ENCODE peak calls at places on chromosomes 7 and 10, in five cellular contexts. F, K, Z, H and V are unnamed samples.

GRCh38 chr10:101310528-101311439 is 43.2 kb upstream of the BTRC start:
- DNase-seq in Z (peak; percentile 80), H (no peak), F (no peak), K (no peak), V (peak; percentile 49)

GRCh38 chr7:102908676-102909075 is 4.1 kb upstream of the LRRC17 start:
- DNase-seq in H (no peak), Z (no peak), F (no peak), K (no peak), V (no peak)

GRCh38 chr7:150421831-150422230 is 28.6 kb upstream of the GIMAP8 start:
- DNase-seq in K (no peak), H (no peak), Z (no peak), F (no peak), V (no peak)

GRCh38 chr7:27188666-27189559 is 3.9 kb upstream of the HOXA11 start:
- DNase-seq in K (no peak), H (no peak), F (no peak), Z (no peak), V (no peak)

GRCh38 chr7:98671733-98672331 is 54.7 kb downstream of the NPTX2 start:
- DNase-seq in K (no peak), F (no peak), H (no peak), Z (no peak), V (no peak)

GRCh38 chr10:75611081-75611971 is 179.9 kb downstream of the LRMDA start:
- DNase-seq in F (peak; percentile 36), Z (no peak), H (no peak), K (peak; percentile 47), V (no peak)

GRCh38 chr7:83852136-83852535 is 203.2 kb upstream of the SEMA3E start:
- DNase-seq in H (no peak), F (no peak), K (no peak), Z (no peak), V (no peak)

GRCh38 chr7:30062587-30062986 is 34.4 kb downstream of the PLEKHA8 start:
- DNase-seq in K (no peak), Z (peak; percentile 66), F (peak; percentile 44), H (peak; percentile 13), V (peak; percentile 67)

GRCh38 chr10:132111871-132112341 is 46.2 kb downstream of the JAKMIP3 start:
- DNase-seq in K (no peak), F (no peak), H (no peak), Z (no peak), V (no peak)

GRCh38 chr7:534959-535358 is 15.3 kb upstream of the PDGFA start:
- DNase-seq in K (no peak), Z (no peak), F (no peak), H (no peak), V (no peak)

GRCh38 chr7:129612112-129613015 is 844 bp downstream of the NRF1 start:
- DNase-seq in K (no peak), Z (peak; percentile 66), F (no peak), H (no peak), V (no peak)

GRCh38 chr7:100867040-100867795 is at the start of gene TRIP6:
- DNase-seq in F (no peak), H (peak; percentile 68), Z (peak; percentile 59), K (no peak), V (peak; percentile 70)

GRCh38 chr7:100865372-100865911 is 1.7 kb upstream of the TRIP6 start:
- DNase-seq in Z (peak; percentile 39), K (no peak), H (peak; percentile 68), F (no peak), V (no peak)

GRCh38 chr7:100866721-100867039 is 507 bp upstream of the TRIP6 start:
- DNase-seq in H (no peak), F (no peak), Z (peak; percentile 38), K (no peak), V (no peak)

GRCh38 chr7:100864263-100864845 is 2.8 kb upstream of the TRIP6 start:
- DNase-seq in F (no peak), Z (no peak), K (no peak), H (no peak), V (no peak)

DNA sequence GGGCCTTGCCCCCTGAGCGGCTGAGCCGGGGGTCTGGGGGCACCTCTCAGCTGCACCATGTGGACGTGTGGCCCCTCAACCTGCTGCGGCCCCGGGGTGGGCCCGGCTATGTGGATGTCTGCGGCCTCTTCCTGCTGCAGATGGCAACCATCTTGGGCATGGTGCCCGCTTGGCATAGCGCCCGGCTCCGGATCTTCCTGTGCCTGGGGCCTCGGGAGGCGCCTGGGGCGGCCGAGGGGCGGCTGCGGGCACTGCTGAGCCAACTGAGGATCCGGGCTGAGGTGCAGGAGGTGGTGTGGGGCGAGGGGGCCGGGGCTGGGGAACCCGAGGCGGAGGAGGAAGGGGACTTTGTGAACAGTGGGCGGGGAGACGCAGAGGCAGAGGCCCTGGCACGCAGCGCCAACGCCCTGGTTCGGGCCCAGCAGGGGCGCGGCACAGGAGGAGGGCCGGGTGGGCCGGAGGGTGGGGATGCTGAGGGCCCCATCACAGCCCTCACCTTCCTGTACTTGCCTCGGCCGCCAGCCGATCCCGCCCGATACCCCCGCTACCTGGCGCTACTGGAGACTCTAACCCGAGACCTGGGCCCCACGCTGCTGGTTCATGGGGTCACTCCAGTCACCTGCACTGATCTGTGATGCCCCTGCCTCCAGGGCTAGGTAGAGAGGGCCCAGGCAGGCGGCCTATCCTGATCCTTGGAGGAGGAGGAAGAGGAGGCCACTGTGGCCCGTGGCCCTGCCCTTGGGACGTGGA is 1.0 kb upstream of the TRIP6 start:
- DNase-seq in Z (peak; percentile 63), K (no peak), F (no peak), H (peak; percentile 55), V (no peak)
- TF ChIP-seq JUND in Z (no peak), K (no peak), F (no peak), H (no peak), V (no peak)

DNA sequence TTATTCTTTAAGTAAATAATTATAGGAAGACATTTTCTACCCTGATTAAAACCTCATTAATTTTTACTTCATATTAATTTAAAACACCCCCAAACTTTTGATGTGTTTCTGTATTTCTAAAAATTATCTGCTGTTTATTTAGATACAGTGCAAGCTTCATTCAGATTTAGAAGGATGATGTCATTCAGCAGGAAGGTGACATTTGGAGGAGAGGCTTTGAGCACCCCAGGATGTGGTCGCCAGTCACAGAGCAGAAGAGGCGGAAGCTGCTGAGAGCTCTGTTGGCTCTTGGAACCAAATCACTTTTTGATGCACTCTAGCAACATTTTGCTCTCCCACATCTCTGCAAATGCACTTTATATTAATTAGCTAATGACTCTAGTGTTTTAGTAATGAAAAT is 233.9 kb upstream of the CACNA2D1 start:
- DNase-seq in F (no peak), H (no peak), Z (no peak), K (no peak), V (no peak)
- TF ChIP-seq JUND in F (no peak), H (no peak), Z (no peak), K (no peak), V (no peak)

DNA sequence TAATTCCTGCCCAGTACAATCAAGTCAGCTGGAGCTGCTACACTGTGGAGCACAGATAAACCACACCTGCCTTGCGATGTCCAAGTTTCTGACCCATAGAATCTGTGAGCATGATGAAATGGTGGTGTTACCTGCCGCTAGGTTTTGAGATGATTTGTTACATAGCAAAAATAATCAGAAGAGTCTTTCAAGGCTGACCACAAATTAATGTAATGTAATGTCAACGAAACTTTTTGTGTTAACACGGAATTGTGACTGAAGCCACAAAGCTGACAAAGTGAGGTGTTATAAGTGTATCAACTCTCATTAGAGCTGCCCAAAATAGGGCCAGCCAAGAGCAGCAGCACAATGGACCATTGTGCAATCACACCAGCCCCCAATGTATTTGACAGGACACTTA is 75.7 kb downstream of the AHR start:
- DNase-seq in K (no peak), F (no peak), Z (no peak), H (no peak), V (no peak)
- TF ChIP-seq JUND in K (no peak), F (no peak), Z (no peak), H (no peak), V (no peak)

GRCh38 chr10:6678211-6678803 is 98.2 kb upstream of the PRKCQ start:
- DNase-seq in K (no peak), F (peak; percentile 22), H (peak; percentile 47), Z (peak; percentile 48), V (peak; percentile 62)
- TF ChIP-seq JUND in K (no peak), F (no peak), H (no peak), Z (no peak), V (no peak)

DNA sequence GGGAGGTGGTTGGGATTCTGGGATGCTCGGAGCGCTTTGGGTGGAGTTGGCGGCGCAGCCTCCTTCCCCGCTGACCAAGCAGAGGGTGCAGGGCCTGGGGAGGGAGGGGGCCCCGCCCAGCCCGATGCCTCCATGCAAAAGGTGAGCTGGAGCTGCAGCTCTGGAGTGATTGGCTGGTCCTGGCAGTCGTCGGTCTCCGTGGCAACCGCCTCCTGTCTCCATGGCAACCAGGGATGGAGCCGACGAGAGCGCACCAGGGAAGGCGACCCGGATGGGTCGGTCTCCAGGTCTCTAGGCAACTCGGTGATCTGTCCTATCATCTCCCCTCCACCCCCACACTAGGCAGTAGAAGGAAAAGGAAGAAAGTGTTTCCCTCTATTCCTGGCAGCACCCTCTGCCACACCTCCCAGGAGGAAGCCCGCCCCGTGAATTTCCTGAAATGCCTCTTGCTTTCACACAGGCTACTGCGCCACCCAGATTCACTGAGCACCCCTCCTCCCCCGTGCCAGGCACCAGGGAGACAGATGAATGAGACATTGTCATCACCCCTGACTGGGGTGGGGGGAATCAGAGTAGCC is 634 bp upstream of the NACAD start:
- DNase-seq in H (no peak), K (no peak), F (no peak), Z (peak; percentile 98), V (peak; percentile 81)
- TF ChIP-seq JUND in H (no peak), K (no peak), F (no peak), Z (no peak), V (no peak)

GRCh38 chr10:3727268-3727667 is 57.7 kb downstream of the KLF6 start:
- DNase-seq in H (no peak), F (peak; percentile 14), K (no peak), Z (no peak), V (no peak)

GRCh38 chr10:3728563-3728962 is 56.4 kb downstream of the KLF6 start:
- DNase-seq in F (no peak), H (no peak), K (no peak), Z (no peak), V (no peak)

GRCh38 chr10:3723706-3724225 is 61.2 kb downstream of the KLF6 start:
- DNase-seq in H (no peak), F (no peak), Z (no peak), K (no peak), V (no peak)

GRCh38 chr10:3734111-3734510 is 50.9 kb downstream of the KLF6 start:
- DNase-seq in F (no peak), Z (no peak), K (no peak), H (no peak), V (no peak)

DNA sequence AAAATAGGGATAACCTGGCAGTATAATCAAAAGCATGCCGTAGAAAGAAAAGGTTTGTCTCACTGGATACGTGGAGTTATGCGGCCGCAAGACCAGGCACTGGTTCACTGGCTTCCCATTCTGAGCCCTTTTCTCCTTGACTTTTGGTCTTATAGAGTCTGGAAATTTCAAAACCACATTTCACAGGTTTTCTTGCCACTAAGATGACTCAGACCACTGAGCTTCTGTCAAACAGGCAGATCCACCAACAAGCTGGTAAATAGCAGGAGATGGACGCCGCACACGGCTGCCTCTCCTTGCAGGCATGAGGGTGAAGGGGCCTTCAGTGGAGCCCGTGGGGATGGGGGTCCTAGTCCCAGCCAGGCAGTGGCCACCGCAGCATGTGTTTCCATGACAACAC is 55.6 kb downstream of the KLF6 start:
- DNase-seq in H (no peak), K (no peak), F (no peak), Z (no peak), V (peak; percentile 32)
- TF ChIP-seq JUND in H (no peak), K (no peak), F (no peak), Z (no peak), V (no peak)

GRCh38 chr7:134908289-134908688 is 78.0 kb upstream of the AGBL3 start:
- DNase-seq in K (no peak), Z (no peak), H (no peak), F (no peak), V (no peak)
- TF ChIP-seq JUND in K (no peak), Z (peak; percentile 19), H (no peak), F (no peak), V (no peak)